ENCODE peak calls at places on chromosome 2, in eight cellular contexts. J is GM12864, T is cardiac muscle cell, B is NCI-H2081, A is HCT116, E is heart right ventricle, Q is NCI-H510A, C is islet precursor cell. M is an unnamed sample.

GRCh38 chr2:54568876-54569298 is 112.8 kb downstream of the SPTBN1 start:
- DNase-seq in E (no peak), Q (no peak), A (no peak), C (peak), B (no peak), J (no peak), T (no peak), M (no peak)

GRCh38 chr2:29314816-29315571 is 199.8 kb downstream of the CLIP4 start:
- DNase-seq in B (no peak), C (peak), E (no peak), Q (no peak), A (no peak), J (peak), T (peak), M (peak)

GRCh38 chr2:218569038-218569431 is 396 bp downstream of the CNOT9 start:
- DNase-seq in Q (peak), B (no peak), A (peak), J (peak), T (peak), E (peak), C (peak), M (peak)

GRCh38 chr2:52386433-52386832 is 1354.5 kb upstream of the NRXN1 start:
- DNase-seq in B (no peak), C (peak), T (no peak), Q (peak), J (no peak), A (no peak), E (no peak), M (no peak)

GRCh38 chr2:224157655-224158054 is 118.6 kb upstream of the SERPINE2 start:
- DNase-seq in C (no peak), T (no peak), E (no peak), A (no peak), Q (no peak), J (no peak), B (no peak), M (no peak)

GRCh38 chr2:1496394-1496821 is 83.1 kb downstream of the TPO start:
- DNase-seq in J (no peak), C (no peak), Q (no peak), T (no peak), A (no peak), E (no peak), B (no peak), M (no peak)

GRCh38 chr2:186346216-186346615 is 139.8 kb upstream of the ZC3H15 start:
- DNase-seq in Q (no peak), A (no peak), E (no peak), B (no peak), T (no peak), C (no peak), J (no peak), M (no peak)

GRCh38 chr2:45212953-45213635 is 203.8 kb upstream of the SIX2 start:
- DNase-seq in J (no peak), T (no peak), A (no peak), Q (no peak), C (no peak), B (no peak), E (no peak), M (no peak)

GRCh38 chr2:48483506-48483905 is 46.4 kb upstream of the STON1 start:
- DNase-seq in T (peak), C (no peak), B (no peak), A (no peak), J (no peak), E (no peak), Q (no peak), M (no peak)

GRCh38 chr2:62221141-62221540 is 25.2 kb downstream of the B3GNT2 start:
- DNase-seq in Q (peak), A (no peak), T (peak), C (no peak), E (no peak), B (no peak), J (no peak), M (no peak)

GRCh38 chr2:160561551-160562280 is 68.1 kb upstream of the RBMS1 start:
- DNase-seq in B (no peak), C (no peak), Q (no peak), A (no peak), E (no peak), T (peak), J (no peak), M (no peak)

GRCh38 chr2:18149660-18150246 is 271.3 kb downstream of the KCNS3 start:
- DNase-seq in J (peak), A (peak), E (no peak), B (peak), Q (peak), T (peak), C (no peak), M (no peak)

GRCh38 chr2:138121769-138122661 is 157.7 kb downstream of the HNMT start:
- DNase-seq in J (no peak), B (no peak), Q (no peak), E (no peak), C (no peak), A (no peak), T (no peak), M (no peak)

GRCh38 chr2:64780041-64780440 is 126.3 kb upstream of the SERTAD2 start:
- DNase-seq in J (no peak), C (no peak), A (no peak), E (no peak), B (no peak), Q (no peak), T (no peak), M (no peak)

GRCh38 chr2:43159797-43160196 is 66.6 kb downstream of the ZFP36L2 start:
- DNase-seq in B (no peak), A (no peak), C (peak), E (no peak), T (no peak), J (no peak), Q (no peak), M (no peak)

GRCh38 chr2:209305746-209306196 is 118.1 kb upstream of the MAP2 start:
- DNase-seq in A (no peak), J (no peak), Q (no peak), B (no peak), C (no peak), E (no peak), T (no peak), M (no peak)

GRCh38 chr2:52474091-52474490 is 1293.5 kb upstream of the CHAC2 start:
- DNase-seq in Q (no peak), T (no peak), B (no peak), C (no peak), J (no peak), E (no peak), A (no peak), M (no peak)

GRCh38 chr2:177474904-177475474 is 82.4 kb downstream of the AGPS start:
- DNase-seq in B (no peak), C (no peak), Q (no peak), A (peak), T (peak), E (no peak), J (no peak), M (no peak)

GRCh38 chr2:86393521-86394490 is 47.4 kb upstream of the KDM3A start:
- DNase-seq in E (no peak), B (no peak), T (peak), Q (no peak), J (no peak), A (peak), C (no peak), M (no peak)

GRCh38 chr2:45435316-45435715 is 175.8 kb downstream of the SRBD1 start:
- DNase-seq in Q (no peak), T (peak), A (no peak), J (no peak), B (no peak), E (no peak), C (no peak), M (no peak)

GRCh38 chr2:45282646-45283045 is 273.4 kb upstream of the SIX2 start:
- DNase-seq in B (no peak), J (no peak), E (no peak), T (no peak), Q (no peak), C (no peak), A (no peak), M (no peak)

GRCh38 chr2:82478641-82479040 is 1980.4 kb downstream of the SUCLG1 start:
- DNase-seq in C (no peak), T (peak), J (no peak), B (no peak), A (no peak), Q (no peak), E (no peak), M (no peak)

GRCh38 chr2:235414422-235414821 is 79.4 kb upstream of the AGAP1 start:
- DNase-seq in B (peak), Q (peak), J (no peak), A (no peak), T (no peak), C (no peak), E (peak), M (peak)

GRCh38 chr2:60003076-60003475 is 550.4 kb downstream of the BCL11A start:
- DNase-seq in Q (no peak), A (no peak), T (no peak), B (no peak), E (no peak), J (no peak), C (no peak), M (no peak)

GRCh38 chr2:96888082-96889011 is 18.5 kb upstream of the SEMA4C start:
- DNase-seq in A (no peak), Q (peak), E (no peak), C (peak), J (no peak), T (no peak), B (no peak), M (no peak)

GRCh38 chr2:234952270-234953115 is 676 bp downstream of the SH3BP4 start:
- DNase-seq in A (no peak), J (no peak), B (no peak), T (no peak), E (peak), Q (no peak), C (peak), M (peak)

GRCh38 chr2:98013407-98014042 is 17.8 kb upstream of the TMEM131 start:
- DNase-seq in B (no peak), T (peak), J (peak), Q (no peak), C (no peak), E (no peak), A (no peak), M (no peak)

GRCh38 chr2:224934542-224935188 is 107.6 kb downstream of the DOCK10 start:
- DNase-seq in T (peak), A (no peak), J (no peak), B (no peak), Q (no peak), E (no peak), C (no peak), M (no peak)

GRCh38 chr2:172643142-172643541 is 87.3 kb downstream of the PDK1 start:
- DNase-seq in T (no peak), A (peak), J (no peak), C (no peak), E (no peak), Q (no peak), B (no peak), M (no peak)

GRCh38 chr2:119429225-119430000 is 2.2 kb upstream of the TMEM37 start:
- DNase-seq in Q (no peak), C (peak), A (no peak), J (no peak), B (no peak), T (peak), E (no peak), M (no peak)

GRCh38 chr2:15560404-15560987 is 638 bp downstream of the NBAS start:
- DNase-seq in C (peak), E (no peak), B (peak), T (peak), Q (no peak), A (no peak), J (no peak), M (peak)

GRCh38 chr2:201126308-201127127 is 10.6 kb downstream of the CFLAR start:
- DNase-seq in A (no peak), J (no peak), E (no peak), C (no peak), B (no peak), T (peak), Q (no peak), M (no peak)

M was measured in testis.